ENCODE peak calls at places on chromosomes 4 and X, in four cellular contexts. C is psoas muscle, I is right cardiac atrium, R is endodermal cell. U is an unnamed sample.
A peak's percentile ranks its signal among the peaks of the same experiment; 100 is the strongest.

GRCh38 chr4:54571762-54572542 is 85.8 kb upstream of the KIT start:
- DNase-seq in C (no peak), R (peak; percentile 68), I (no peak), U (no peak)

GRCh38 chrX:149370097-149370496 is 135.0 kb downstream of the IDS start:
- DNase-seq in I (no peak), R (no peak), C (no peak), U (no peak)

GRCh38 chrX:153827016-153827415 is 3.3 kb downstream of the PDZD4 start:
- DNase-seq in R (no peak), I (no peak), C (no peak), U (no peak)

GRCh38 chrX:139388234-139388633 is 142.3 kb upstream of the F9 start:
- DNase-seq in C (peak; percentile 52), R (no peak), I (no peak), U (no peak)

GRCh38 chr4:120017939-120018692 is 48.5 kb downstream of the MAD2L1 start:
- DNase-seq in C (no peak), R (no peak), I (no peak), U (no peak)

GRCh38 chr4:176489001-176489400 is 169.2 kb downstream of the SPCS3 start:
- DNase-seq in I (no peak), C (no peak), R (no peak), U (no peak)

GRCh38 chr4:99885063-99885664 is 9.1 kb downstream of the LAMTOR3 start:
- DNase-seq in R (peak; percentile 49), I (no peak), C (no peak), U (no peak)

GRCh38 chrX:57329008-57329407 is 42.5 kb downstream of the FAAH2 start:
- DNase-seq in I (no peak), R (no peak), C (no peak), U (no peak)

GRCh38 chr4:104352211-104352610 is 142.5 kb downstream of the CXXC4 start:
- DNase-seq in I (no peak), C (peak; percentile 26), R (peak; percentile 64), U (no peak)

GRCh38 chr4:99816611-99817309 is at the start of gene DAPP1:
- DNase-seq in R (peak; percentile 51), I (peak; percentile 46), C (no peak), U (peak; percentile 64)

GRCh38 chr4:152316969-152317368 is 218.9 kb downstream of the FBXW7 start:
- DNase-seq in I (no peak), C (no peak), R (no peak), U (no peak)

GRCh38 chrX:22118161-22118830 is 86.2 kb downstream of the PHEX start:
- DNase-seq in C (no peak), R (no peak), I (no peak), U (no peak)

GRCh38 chrX:36961590-36961989 is 46.6 kb upstream of the FAM47C start:
- DNase-seq in I (no peak), R (peak; percentile 49), C (no peak), U (no peak)

GRCh38 chrX:11908371-11908770 is 150.3 kb downstream of the MSL3 start:
- DNase-seq in C (no peak), I (no peak), R (peak; percentile 50), U (no peak)

GRCh38 chrX:86604620-86605019 is 456.4 kb downstream of the DACH2 start:
- DNase-seq in R (no peak), I (no peak), C (no peak), U (no peak)

GRCh38 chrX:1554469-1555210 is 17.7 kb upstream of the P2RY8 start:
- DNase-seq in R (no peak), C (no peak), I (no peak), U (no peak)

GRCh38 chr4:119087121-119087520 is 48.5 kb upstream of the MYOZ2 start:
- DNase-seq in C (no peak), I (no peak), R (no peak), U (no peak)

GRCh38 chr4:153367092-153367491 is 22.6 kb downstream of the MND1 start:
- DNase-seq in C (no peak), R (no peak), I (no peak), U (no peak)

GRCh38 chr4:112061418-112061817 is 83.8 kb upstream of the FAM241A start:
- DNase-seq in R (peak; percentile 74), C (no peak), I (no peak), U (no peak)

GRCh38 chr4:113957961-113958360 is 21.5 kb downstream of the ARSJ start:
- DNase-seq in C (no peak), R (no peak), I (no peak), U (no peak)

GRCh38 chrX:66200855-66201795 is 37.1 kb downstream of the HEPH start:
- DNase-seq in C (no peak), R (no peak), I (no peak), U (no peak)

GRCh38 chrX:40772290-40772689 is 36.9 kb upstream of the MED14 start:
- DNase-seq in C (no peak), I (no peak), R (no peak), U (no peak)

GRCh38 chr4:81493895-81494490 is 22.3 kb upstream of the RASGEF1B start:
- DNase-seq in R (no peak), I (no peak), C (no peak), U (no peak)

GRCh38 chr4:89561051-89561450 is 253.5 kb upstream of the GPRIN3 start:
- DNase-seq in I (no peak), C (no peak), R (no peak), U (no peak)

GRCh38 chrX:35826503-35826902 is 28.4 kb downstream of the MAGEB16 start:
- DNase-seq in R (no peak), C (no peak), I (no peak), U (no peak)

GRCh38 chrX:49071877-49072711 is 1.7 kb downstream of the PRAF2 start:
- DNase-seq in I (peak; percentile 93), C (peak; percentile 84), R (peak; percentile 90), U (peak; percentile 89)

GRCh38 chr4:16843831-16844508 is 54.5 kb downstream of the LDB2 start:
- DNase-seq in C (no peak), I (no peak), R (no peak), U (no peak)

GRCh38 chr4:41746440-41747229 is 1.9 kb downstream of the PHOX2B start:
- DNase-seq in R (peak; percentile 66), C (no peak), I (no peak), U (no peak)

GRCh38 chr4:41748788-41749445 is 392 bp upstream of the PHOX2B start:
- DNase-seq in C (no peak), R (no peak), I (no peak), U (no peak)

GRCh38 chr4:41747230-41748055 is 1.1 kb downstream of the PHOX2B start:
- DNase-seq in C (no peak), I (no peak), R (peak; percentile 77), U (no peak)

GRCh38 chr4:41749650-41750049 is 1.1 kb upstream of the PHOX2B start:
- DNase-seq in I (no peak), R (peak; percentile 55), C (no peak), U (no peak)

GRCh38 chr4:41748074-41748787 is at the start of gene PHOX2B:
- DNase-seq in I (no peak), C (no peak), R (peak; percentile 63), U (no peak)
- H3K9me3 ChIP-seq in I (no peaks in the 10 kb centered on the region), C (no peaks in the 10 kb centered on the region), R (peaks cover 16% of the 10 kb centered on the region), U (no peaks in the 10 kb centered on the region)

GRCh38 chrX:146448791-146449190 is 360.8 kb upstream of the CXorf51B start:
- DNase-seq in C (no peak), I (no peak), R (no peak), U (no peak)

GRCh38 chrX:146454363-146454762 is 355.2 kb upstream of the CXorf51B start:
- DNase-seq in C (no peak), I (no peak), R (no peak), U (no peak)

DNA sequence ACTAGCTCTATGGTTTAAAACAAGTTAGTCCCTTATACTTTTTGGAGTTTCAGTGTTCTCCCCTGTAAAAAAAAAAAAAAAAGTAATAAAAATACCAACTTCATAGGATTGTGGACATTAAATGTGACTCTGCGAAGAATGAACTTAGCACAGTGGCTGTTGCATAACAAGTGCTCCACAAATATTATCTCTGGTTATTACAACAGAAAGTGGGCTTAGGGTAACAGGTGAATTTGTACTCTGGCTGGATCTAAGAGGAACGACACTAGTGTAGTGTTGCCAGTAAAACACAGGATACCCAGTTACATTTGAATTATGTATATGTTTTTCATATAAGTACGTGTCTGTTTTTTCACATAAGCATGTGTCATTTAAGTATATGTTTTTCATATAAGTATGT is 360.3 kb upstream of the CXorf51B start:
- DNase-seq in I (no peak), R (no peak), C (no peak), U (no peak)
- H3K9me3 ChIP-seq in I (no peaks in the 10 kb centered on the region), R (peaks cover 26% of the 10 kb centered on the region), C (no peaks in the 10 kb centered on the region), U (no peaks in the 10 kb centered on the region)

GRCh38 chr4:96879527-96879926 is 1039.6 kb downstream of the PDHA2 start:
- DNase-seq in R (no peak), I (no peak), C (no peak), U (no peak)
- H3K9me3 ChIP-seq in R (peaks cover 34% of the 10 kb centered on the region), I (peaks cover 3% of the 10 kb centered on the region), C (no peaks in the 10 kb centered on the region), U (no peaks in the 10 kb centered on the region)

DNA sequence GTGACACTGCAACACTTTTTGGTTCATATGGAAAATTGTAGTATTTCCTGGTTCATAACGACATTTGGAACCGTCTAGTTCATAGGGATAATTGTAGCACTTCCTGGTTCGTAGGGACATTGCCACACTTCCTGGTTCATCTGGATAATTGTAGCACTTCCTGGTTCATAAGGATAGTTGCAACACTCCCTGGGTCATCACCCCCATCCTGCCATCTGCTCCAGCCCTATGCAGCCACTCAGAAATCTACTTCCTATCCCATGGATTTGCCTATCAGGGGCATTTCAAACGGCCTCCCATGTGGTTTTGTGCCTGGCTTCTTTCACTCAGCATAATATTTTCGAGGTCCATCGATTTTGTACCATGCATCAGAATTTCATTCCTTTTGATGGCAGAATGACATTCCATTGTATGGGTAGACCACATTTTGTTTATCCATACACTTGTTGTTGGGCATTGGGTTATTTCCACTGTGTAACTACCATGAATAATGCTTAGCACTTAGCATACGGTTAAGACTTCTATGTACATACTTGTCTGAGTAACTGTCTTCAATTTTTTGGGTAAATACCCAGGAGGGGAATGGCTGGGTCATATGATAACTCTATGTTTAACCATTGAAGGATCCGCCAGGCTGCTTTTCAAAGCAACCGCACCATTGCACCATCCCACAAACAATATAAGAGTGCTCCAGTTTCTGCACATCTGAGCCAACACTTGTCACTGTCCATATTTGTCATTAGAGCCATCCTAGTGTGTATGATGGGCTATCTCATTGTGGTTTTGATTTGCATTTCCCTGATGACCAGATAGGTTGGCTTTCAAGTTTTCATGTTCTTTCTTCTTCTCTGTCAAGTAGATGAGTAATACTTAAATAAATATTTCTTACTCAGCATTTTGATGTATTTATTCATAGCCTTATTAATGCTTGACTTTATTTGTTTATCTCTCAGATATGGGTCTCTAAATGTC is 58.3 kb upstream of the CD99 start:
- DNase-seq in I (no peak), R (peak; percentile 19), C (no peak), U (no peak)
- H3K9me3 ChIP-seq in I (no peaks in the 10 kb centered on the region), R (peaks cover 34% of the 10 kb centered on the region), C (peaks cover 7% of the 10 kb centered on the region), U (no peaks in the 10 kb centered on the region)

GRCh38 chr4:129062580-129062979 is 30.8 kb downstream of the SCLT1 start:
- DNase-seq in R (no peak), C (no peak), I (no peak), U (no peak)
- H3K9me3 ChIP-seq in R (peaks cover 73% of the 10 kb centered on the region), C (peaks cover 54% of the 10 kb centered on the region), I (peaks cover 6% of the 10 kb centered on the region), U (peaks cover 51% of the 10 kb centered on the region)

GRCh38 chr4:63493265-63493664 is 916.0 kb downstream of the TECRL start:
- DNase-seq in C (no peak), R (no peak), I (no peak), U (no peak)
- H3K9me3 ChIP-seq in C (no peaks in the 10 kb centered on the region), R (no peaks in the 10 kb centered on the region), I (no peaks in the 10 kb centered on the region), U (no peaks in the 10 kb centered on the region)

GRCh38 chr4:28730304-28730703 is 1869.7 kb downstream of the STIM2 start:
- DNase-seq in C (no peak), R (no peak), I (no peak), U (no peak)
- H3K9me3 ChIP-seq in C (peaks cover 8% of the 10 kb centered on the region), R (peaks cover 11% of the 10 kb centered on the region), I (no peaks in the 10 kb centered on the region), U (no peaks in the 10 kb centered on the region)

U was measured in tibial artery.